ENCODE peak calls at places on chromosomes 11 and 22, in seven cellular contexts. V is IMR-90, P is endothelial cell of umbilical vein, E is tibial nerve, C is H54, H is uterus, X is adrenal gland. R is an unnamed sample.

GRCh38 chr11:15307600-15307999 is 192.9 kb downstream of the INSC start:
- DNase-seq in X (no peak), P (no peak), C (no peak), E (no peak), H (no peak), V (no peak), R (no peak)

GRCh38 chr11:43396617-43397016 is 37.9 kb downstream of the TTC17 start:
- DNase-seq in E (no peak), C (no peak), V (no peak), X (no peak), P (no peak), H (no peak), R (no peak)

GRCh38 chr22:27452916-27453315 is 348.6 kb downstream of the MN1 start:
- DNase-seq in P (no peak), X (no peak), E (no peak), V (no peak), H (no peak), C (no peak), R (no peak)

GRCh38 chr22:25987948-25988347 is 181.3 kb upstream of the SEZ6L start:
- DNase-seq in P (no peak), H (no peak), X (no peak), V (no peak), E (no peak), C (no peak), R (no peak)

GRCh38 chr11:70313945-70314344 is 43.5 kb downstream of the PPFIA1 start:
- DNase-seq in E (no peak), P (no peak), X (no peak), H (no peak), V (no peak), C (no peak), R (no peak)

GRCh38 chr22:39469681-39470461 is 13.1 kb downstream of the MGAT3 start:
- DNase-seq in P (no peak), X (no peak), E (no peak), C (no peak), H (no peak), V (no peak), R (peak; percentile 49)

GRCh38 chr22:38038890-38039812 is 18.1 kb upstream of the PICK1 start:
- DNase-seq in V (no peak), H (no peak), P (no peak), E (no peak), X (no peak), C (no peak), R (no peak)

GRCh38 chr22:46041642-46042041 is 64.7 kb upstream of the WNT7B start:
- DNase-seq in X (no peak), C (no peak), V (no peak), E (no peak), P (no peak), H (peak; percentile 13), R (no peak)

GRCh38 chr22:17569971-17570511 is 6.7 kb downstream of the SLC25A18 start:
- DNase-seq in C (no peak), E (no peak), V (peak; percentile 4), X (no peak), P (peak; percentile 19), H (peak; percentile 34), R (no peak)

GRCh38 chr11:102592634-102593581 is 32.2 kb downstream of the MMP20 start:
- DNase-seq in V (peak; percentile 20), P (peak; percentile 46), E (no peak), H (no peak), X (no peak), C (no peak), R (peak; percentile 2)

GRCh38 chr22:17093081-17093480 is 8.3 kb downstream of the IL17RA start:
- DNase-seq in H (no peak), V (no peak), X (no peak), E (no peak), P (no peak), C (no peak), R (no peak)

GRCh38 chr11:47406896-47407745 is 1.3 kb upstream of the SLC39A13 start:
- DNase-seq in V (peak; percentile 18), X (peak; percentile 22), C (no peak), H (no peak), E (no peak), P (no peak), R (no peak)

GRCh38 chr11:62143727-62144126 is 19.9 kb downstream of the INCENP start:
- DNase-seq in H (no peak), V (no peak), E (no peak), X (no peak), P (peak; percentile 30), C (no peak), R (no peak)

GRCh38 chr22:45918455-45919370 is 58.2 kb downstream of the WNT7B start:
- DNase-seq in V (no peak), X (no peak), C (no peak), H (no peak), E (no peak), P (no peak), R (no peak)

GRCh38 chr11:70695086-70695960 is 297.0 kb downstream of the CTTN start:
- DNase-seq in V (peak; percentile 41), X (no peak), E (no peak), P (no peak), H (no peak), C (no peak), R (no peak)

GRCh38 chr11:93494341-93494740 is 48.9 kb downstream of the SMCO4 start:
- DNase-seq in H (no peak), X (no peak), E (no peak), V (no peak), C (no peak), P (no peak), R (no peak)

GRCh38 chr11:10396771-10397170 is 58.3 kb upstream of the AMPD3 start:
- DNase-seq in H (no peak), C (no peak), E (no peak), V (no peak), X (no peak), P (no peak), R (no peak)

GRCh38 chr11:27295928-27296327 is 67.1 kb downstream of the CCDC34 start:
- DNase-seq in E (no peak), C (no peak), V (no peak), H (no peak), P (no peak), X (no peak), R (no peak)

GRCh38 chr11:34034053-34034452 is 17.5 kb upstream of the CAPRIN1 start:
- DNase-seq in V (no peak), H (no peak), C (no peak), P (no peak), E (no peak), X (no peak), R (no peak)

GRCh38 chr22:50507991-50508884 is at the start of gene NCAPH2:
- DNase-seq in E (peak; percentile 92), P (peak; percentile 97), H (peak; percentile 96), V (peak; percentile 95), C (peak; percentile 90), X (peak; percentile 97), R (peak; percentile 98)

GRCh38 chr11:70067591-70068341 is 10.4 kb upstream of the ANO1 start:
- DNase-seq in P (no peak), V (no peak), X (no peak), C (no peak), E (no peak), H (no peak), R (no peak)

GRCh38 chr11:119218141-119218878 is 12.2 kb downstream of the CBL start:
- DNase-seq in E (no peak), P (peak; percentile 70), H (no peak), C (peak; percentile 56), V (peak; percentile 99), X (no peak), R (peak; percentile 35)

DNA sequence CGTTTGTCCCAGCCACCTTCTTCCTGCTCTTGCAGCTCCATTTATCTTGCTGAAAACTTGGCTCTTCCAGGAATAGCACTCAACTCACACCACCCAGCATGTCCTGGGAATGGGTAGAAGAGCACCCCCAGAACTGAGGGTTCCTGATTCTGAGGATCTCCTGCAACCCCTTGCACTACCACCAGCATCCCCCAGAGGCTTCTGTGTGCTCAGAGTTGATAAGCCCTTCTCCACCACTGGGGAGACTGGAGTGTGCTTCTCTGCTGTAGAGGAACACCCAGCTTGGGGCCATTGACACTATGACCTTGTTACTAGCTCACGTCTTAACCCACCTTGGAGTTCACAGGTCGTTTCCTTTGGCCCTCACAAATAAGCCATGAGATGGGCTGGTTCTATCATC is 121.0 kb downstream of the GRIK4 start:
- DNase-seq in V (no peak), X (no peak), E (no peak), P (no peak), C (no peak), H (no peak), R (no peak)
- TF ChIP-seq POLR2A in V (no peak), X (no peak), E (no peak), P (no peak), C (no peak), H (no peak), R (no peak)

DNA sequence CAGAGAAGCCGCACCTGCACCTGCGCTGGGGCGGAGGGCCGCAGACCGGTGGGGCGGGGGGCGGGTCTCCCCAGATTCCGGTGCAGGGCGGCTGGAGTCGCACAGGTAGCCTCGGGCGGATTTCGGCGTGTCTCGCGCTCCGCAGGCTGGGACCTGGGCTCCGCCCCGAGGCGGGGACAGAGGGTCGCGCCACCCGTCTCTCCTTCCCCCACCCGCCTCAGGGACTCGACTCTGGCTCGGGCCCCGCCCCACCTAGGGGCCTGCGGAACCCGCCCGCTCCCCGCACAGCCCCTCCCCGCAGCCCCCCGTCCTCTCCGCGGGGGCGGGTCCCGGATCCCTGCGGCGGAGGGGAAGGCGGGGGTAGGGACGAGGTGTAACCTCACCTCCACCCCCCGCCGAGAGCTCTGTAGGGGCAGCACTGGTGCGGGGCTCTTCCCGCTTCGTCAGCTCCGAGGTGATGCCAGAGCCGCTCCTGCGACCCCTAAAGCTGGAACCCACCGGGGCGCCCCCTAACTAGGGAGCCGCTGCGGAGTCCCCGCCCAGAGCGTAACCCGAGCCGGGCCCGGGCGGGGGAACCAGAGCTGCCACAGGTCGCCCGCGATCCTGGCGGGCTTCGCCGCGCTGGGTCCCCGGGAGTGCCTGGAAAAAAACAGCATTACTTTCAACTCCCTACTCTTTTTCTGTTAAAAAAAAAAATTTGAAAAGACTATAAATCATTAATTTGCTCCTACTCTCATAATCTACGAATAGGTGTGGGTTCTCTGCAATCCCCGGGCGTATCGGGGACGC is at the start of gene SLC29A2:
- DNase-seq in C (no peak), H (no peak), P (no peak), E (no peak), V (no peak), X (peak; percentile 35), R (peak; percentile 46)
- TF ChIP-seq POLR2A in C (no peak), H (no peak), P (no peak), E (no peak), V (no peak), X (no peak), R (no peak)

GRCh38 chr11:129445226-129445625 is 69.6 kb downstream of the BARX2 start:
- DNase-seq in P (no peak), V (no peak), H (no peak), C (no peak), E (no peak), X (no peak), R (no peak)
- TF ChIP-seq POLR2A in P (no peak), V (no peak), H (no peak), C (no peak), E (no peak), X (no peak), R (no peak)

DNA sequence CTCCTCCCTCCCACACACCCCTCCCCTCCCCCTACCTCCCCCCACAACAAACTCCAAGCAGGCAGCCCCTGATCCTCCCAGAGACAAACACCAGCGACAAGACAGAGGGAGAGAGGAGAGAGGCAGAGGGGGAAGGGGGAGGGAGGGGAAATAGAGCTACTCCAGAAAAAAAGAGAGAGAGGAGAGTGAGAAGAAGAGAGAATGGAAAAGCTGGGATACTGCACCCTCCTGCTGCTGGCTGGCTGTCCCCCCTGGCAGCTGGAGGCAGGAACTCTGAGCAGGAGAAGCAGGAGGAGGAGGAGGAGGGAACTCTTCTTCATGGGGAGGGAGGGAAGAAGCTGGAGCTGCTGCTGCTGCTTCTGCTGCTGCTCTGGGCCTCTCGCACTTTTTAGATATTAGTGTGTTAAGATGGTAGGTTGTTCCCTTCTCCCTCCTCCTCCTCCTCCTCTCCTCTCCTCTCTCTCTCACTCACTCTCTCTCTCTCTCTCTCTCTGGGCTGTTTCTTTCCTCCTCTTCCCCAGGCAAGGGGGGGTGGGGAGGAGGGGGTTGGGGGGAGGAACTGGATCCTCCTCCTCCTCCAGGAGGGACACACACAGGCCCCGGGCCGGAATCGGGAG is 435 bp downstream of the PHF21A start:
- DNase-seq in H (peak; percentile 67), E (peak; percentile 28), P (peak; percentile 72), C (peak; percentile 77), X (peak; percentile 66), V (peak; percentile 78), R (peak; percentile 88)
- TF ChIP-seq POLR2A in H (no peak), E (no peak), P (no peak), C (peak; percentile 18), X (no peak), V (no peak), R (peak; percentile 57)